ENCODE peak calls at places on chromosomes 12 and 14, in six cellular contexts. N, C, H, D, V and R are unnamed samples.

GRCh38 chr14:64581363-64581762 is 31.6 kb downstream of the PPP1R36 start:
- DNase-seq in N (no peak), C (no peak), H (no peak), D (no peak), V (no peak), R (no peak)

GRCh38 chr12:107779077-107779840 is 4.8 kb downstream of the ASCL4 start:
- DNase-seq in N (no peak), C (no peak), H (no peak), D (no peak), V (no peak), R (no peak)

GRCh38 chr14:26427059-26427458 is 170.8 kb downstream of the NOVA1 start:
- DNase-seq in N (no peak), C (no peak), H (no peak), D (no peak), V (no peak), R (no peak)

GRCh38 chr12:122031342-122032216 is 9.9 kb downstream of the BCL7A start:
- DNase-seq in N (peak; percentile 50), C (no peak), H (peak; percentile 32), D (peak; percentile 61), V (peak; percentile 61), R (no peak)

GRCh38 chr14:70585221-70585620 is 15.2 kb downstream of the MED6 start:
- DNase-seq in N (no peak), C (no peak), H (no peak), D (no peak), V (no peak), R (no peak)

GRCh38 chr14:74213907-74214803 is 25.1 kb upstream of the VSX2 start:
- DNase-seq in N (no peak), C (no peak), H (no peak), D (no peak), V (no peak), R (no peak)

GRCh38 chr14:106530423-106531107 is 1004.2 kb downstream of the TMEM121 start:
- DNase-seq in N (no peak), C (no peak), H (no peak), D (no peak), V (no peak), R (no peak)

GRCh38 chr14:63614964-63615363 is 26.7 kb downstream of the WDR89 start:
- DNase-seq in N (no peak), C (no peak), H (peak; percentile 41), D (no peak), V (no peak), R (no peak)

GRCh38 chr14:85165091-85165490 is 364.9 kb upstream of the FLRT2 start:
- DNase-seq in N (no peak), C (no peak), H (no peak), D (no peak), V (no peak), R (no peak)

GRCh38 chr12:15787801-15788200 is 1.4 kb downstream of the EPS8 start:
- DNase-seq in N (no peak), C (no peak), H (no peak), D (no peak), V (no peak), R (no peak)

GRCh38 chr12:52474212-52474611 is 607 bp upstream of the KRT6C start:
- DNase-seq in N (no peak), C (no peak), H (no peak), D (no peak), V (no peak), R (no peak)

DNA sequence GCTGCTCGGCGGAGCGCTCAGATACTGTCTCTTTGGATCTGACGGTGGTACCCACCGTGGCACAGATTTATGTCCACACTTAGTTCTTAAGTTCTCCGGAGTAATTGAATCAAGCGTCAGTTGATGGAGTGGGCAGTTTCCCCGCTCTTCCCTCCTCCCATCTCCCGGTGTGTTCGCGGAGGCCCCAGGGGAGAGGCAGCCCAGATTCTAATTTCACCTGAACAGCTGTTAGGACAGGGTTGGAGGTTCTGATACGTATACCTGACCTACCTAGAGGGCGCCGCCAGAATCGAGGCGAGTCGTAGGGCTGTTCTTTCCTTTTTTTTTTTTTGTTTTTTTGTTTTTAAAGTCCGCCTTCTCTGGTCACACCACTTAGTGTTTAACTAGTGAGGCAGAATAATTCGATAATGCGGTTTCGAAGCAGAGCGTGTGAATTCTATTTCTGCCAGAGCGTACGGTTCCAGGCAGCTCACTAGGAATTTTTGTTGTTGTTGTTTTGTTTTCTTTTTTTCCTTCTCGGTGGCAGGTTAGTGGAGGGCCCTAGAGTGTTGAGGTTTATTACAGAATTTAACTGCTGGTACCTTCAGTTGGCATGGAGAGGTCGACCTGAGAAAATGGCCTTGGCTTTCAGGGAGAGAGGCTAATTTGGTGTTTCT is 22.3 kb upstream of the GNS start:
- DNase-seq in N (no peak), C (no peak), H (no peak), D (peak; percentile 30), V (peak; percentile 52), R (no peak)
- H3K27me3 ChIP-seq in N (peaks cover 14% of the 10 kb centered on the region), C (no peaks in the 10 kb centered on the region), H (peaks cover 58% of the 10 kb centered on the region), D (no peaks in the 10 kb centered on the region), V (no peaks in the 10 kb centered on the region), R (peaks cover 48% of the 10 kb centered on the region)

DNA sequence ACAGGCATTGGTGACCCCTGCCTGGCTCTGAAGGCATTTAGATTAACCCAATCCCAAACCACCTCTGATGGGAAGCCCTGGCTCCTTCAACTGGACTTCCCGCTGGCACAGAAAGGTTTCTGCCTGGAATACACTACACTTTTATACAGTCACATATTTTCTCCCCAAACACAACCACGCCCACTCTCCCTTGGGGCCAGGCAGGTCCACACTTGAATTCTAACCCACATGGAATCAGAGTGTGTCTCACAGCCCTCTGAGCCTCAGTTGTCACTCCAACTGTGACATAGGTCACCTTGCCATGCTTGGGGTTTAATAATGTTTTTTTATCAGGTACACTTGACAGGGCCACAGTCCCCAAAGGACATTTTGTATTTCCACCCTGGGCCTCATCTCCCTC is 368.6 kb downstream of the BCL11B start:
- DNase-seq in N (no peak), C (no peak), H (no peak), D (no peak), V (no peak), R (no peak)
- H3K27me3 ChIP-seq in N (no peaks in the 10 kb centered on the region), C (peaks cover 5% of the 10 kb centered on the region), H (no peaks in the 10 kb centered on the region), D (peaks cover 3% of the 10 kb centered on the region), V (no peaks in the 10 kb centered on the region), R (no peaks in the 10 kb centered on the region)

GRCh38 chr14:104385189-104386135 is 194.1 kb upstream of the C14orf180 start:
- DNase-seq in N (no peak), C (peak; percentile 43), H (no peak), D (no peak), V (no peak), R (no peak)
- H3K27me3 ChIP-seq in N (no peaks in the 10 kb centered on the region), C (peaks cover 48% of the 10 kb centered on the region), H (no peaks in the 10 kb centered on the region), D (no peaks in the 10 kb centered on the region), V (peaks cover 5% of the 10 kb centered on the region), R (no peaks in the 10 kb centered on the region)

DNA sequence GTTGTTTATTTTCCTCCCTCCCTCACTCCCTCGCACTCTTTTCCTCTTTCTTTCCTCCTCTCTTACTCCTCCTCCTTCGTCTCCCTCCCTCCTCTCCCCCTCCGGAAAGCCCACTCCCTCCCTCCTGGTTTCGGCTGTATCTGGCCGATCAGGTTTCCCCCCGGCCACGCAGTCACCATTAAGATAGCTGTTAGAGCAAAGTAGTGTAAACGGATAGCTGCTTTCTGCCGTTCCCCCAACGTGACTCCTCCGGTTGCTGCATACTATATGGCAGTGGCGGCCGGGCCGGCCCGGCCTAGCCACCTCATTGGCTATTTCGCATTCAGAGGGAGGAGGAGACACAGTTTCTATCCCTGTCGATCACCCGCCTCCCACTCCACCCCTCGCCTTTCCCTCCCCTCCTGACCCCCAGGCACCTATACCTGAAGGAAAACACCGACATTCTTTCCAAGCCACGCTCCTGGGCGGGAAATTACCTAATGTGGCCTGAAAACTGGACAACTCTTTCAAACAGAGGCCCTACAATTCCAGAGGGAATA is at the start of gene SIX4:
- DNase-seq in N (peak; percentile 91), C (peak; percentile 64), H (peak; percentile 84), D (peak; percentile 67), V (peak; percentile 56), R (peak; percentile 79)
- H3K27me3 ChIP-seq in N (no peaks in the 10 kb centered on the region), C (no peaks in the 10 kb centered on the region), H (no peaks in the 10 kb centered on the region), D (no peaks in the 10 kb centered on the region), V (peaks cover 62% of the 10 kb centered on the region), R (no peaks in the 10 kb centered on the region)

GRCh38 chr12:132170637-132171292 is 26.5 kb downstream of the NOC4L start:
- DNase-seq in N (no peak), C (no peak), H (no peak), D (no peak), V (no peak), R (no peak)
- H3K27me3 ChIP-seq in N (no peaks in the 10 kb centered on the region), C (peaks cover 69% of the 10 kb centered on the region), H (peaks cover 10% of the 10 kb centered on the region), D (no peaks in the 10 kb centered on the region), V (no peaks in the 10 kb centered on the region), R (peaks cover 44% of the 10 kb centered on the region)

DNA sequence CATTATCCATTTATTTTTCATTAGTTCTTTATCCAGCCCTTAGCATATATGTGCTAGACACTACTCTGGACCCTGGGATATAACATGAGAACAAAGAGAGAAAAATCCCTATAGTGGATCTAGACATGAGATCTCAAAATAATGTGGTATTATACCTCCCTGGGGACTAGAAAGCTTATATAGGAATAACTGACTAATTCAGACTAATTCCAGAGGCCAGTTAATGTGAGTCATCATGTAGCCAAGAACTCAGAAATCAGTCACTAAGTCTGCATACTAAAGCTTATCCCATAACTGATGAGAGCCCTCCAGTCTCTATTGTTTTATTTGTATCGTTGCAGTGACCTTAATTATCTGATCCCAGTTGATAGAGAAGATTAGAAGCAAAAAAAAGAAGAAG is 267.1 kb upstream of the RGS6 start:
- DNase-seq in N (no peak), C (no peak), H (peak; percentile 68), D (no peak), V (no peak), R (no peak)
- H3K27me3 ChIP-seq in N (no peaks in the 10 kb centered on the region), C (no peaks in the 10 kb centered on the region), H (no peaks in the 10 kb centered on the region), D (no peaks in the 10 kb centered on the region), V (no peaks in the 10 kb centered on the region), R (no peaks in the 10 kb centered on the region)

DNA sequence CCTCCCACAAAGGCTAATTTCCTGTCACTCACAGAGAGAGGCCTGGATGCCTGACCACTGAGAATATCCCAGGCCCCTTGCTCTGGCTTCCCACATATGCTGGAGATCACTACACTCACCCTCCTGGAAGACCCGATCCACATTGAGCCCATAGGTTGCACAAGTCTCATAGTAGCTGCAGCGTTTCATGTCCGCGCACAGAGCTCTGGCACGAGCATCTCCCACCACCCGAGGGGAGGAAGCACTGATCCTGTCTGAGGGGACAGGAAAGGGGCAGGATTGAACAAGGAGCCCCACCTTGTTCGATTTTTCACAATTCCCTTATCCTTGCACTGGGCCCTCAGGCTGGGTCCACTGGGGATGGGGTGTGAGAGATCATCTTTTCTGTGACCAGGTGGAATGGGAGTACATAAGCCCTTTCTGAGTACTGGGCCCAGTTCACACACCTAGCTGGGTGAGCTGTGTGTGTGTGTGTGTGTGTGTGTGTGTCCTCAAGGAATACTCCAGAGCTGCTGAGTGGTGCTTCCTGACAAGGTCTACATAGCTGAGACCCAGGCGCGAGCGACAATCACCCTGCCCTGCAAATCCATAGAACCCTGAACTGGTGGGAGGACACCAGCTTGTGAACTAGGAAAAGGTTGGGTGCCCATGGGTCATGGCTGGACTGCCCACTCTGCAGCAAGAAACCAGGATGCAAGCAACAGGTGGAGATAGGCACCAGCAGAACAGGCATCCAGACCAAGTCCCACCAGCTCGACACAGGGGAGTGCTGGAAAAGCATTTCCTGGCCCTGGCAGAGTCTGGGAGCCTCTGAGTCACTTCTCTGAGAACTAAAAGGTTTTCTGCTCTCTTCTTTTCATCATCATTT is 5.6 kb downstream of the AGAP2 start:
- DNase-seq in N (no peak), C (no peak), H (no peak), D (no peak), V (no peak), R (no peak)
- H3K27me3 ChIP-seq in N (peaks cover 53% of the 10 kb centered on the region), C (peaks cover 26% of the 10 kb centered on the region), H (peaks cover 22% of the 10 kb centered on the region), D (no peaks in the 10 kb centered on the region), V (peaks cover 29% of the 10 kb centered on the region), R (peaks cover 66% of the 10 kb centered on the region)